ENCODE peak calls at places on chromosome 14, in eight cellular contexts. W, X, L, K, V, T, Y and A are unnamed samples.

GRCh38 chr14:55458800-55459577 is 18.6 kb upstream of the TBPL2 start:
- DNase-seq in T (no peak), K (no peak), L (no peak), W (no peak), Y (no peak), X (peak), V (peak), A (no peak)

GRCh38 chr14:89121961-89122675 is 294.9 kb downstream of the FOXN3 start:
- DNase-seq in T (no peak), W (peak), X (no peak), V (no peak), Y (peak), L (no peak), K (no peak), A (no peak)

GRCh38 chr14:32779845-32780244 is 158.8 kb upstream of the NPAS3 start:
- DNase-seq in L (no peak), Y (no peak), W (no peak), T (no peak), V (peak), K (no peak), X (no peak), A (no peak)

GRCh38 chr14:104341532-104342434 is 203.4 kb downstream of the KIF26A start:
- DNase-seq in K (no peak), X (peak), W (peak), L (peak), Y (peak), V (peak), T (peak), A (no peak)

GRCh38 chr14:81303258-81303935 is 82.6 kb upstream of the GTF2A1 start:
- DNase-seq in T (peak), Y (no peak), K (no peak), W (peak), X (no peak), V (no peak), L (no peak), A (no peak)

GRCh38 chr14:103702095-103702494 is 13.2 kb downstream of the XRCC3 start:
- DNase-seq in T (no peak), L (no peak), Y (no peak), V (no peak), K (no peak), W (no peak), X (no peak), A (no peak)

GRCh38 chr14:100656996-100657395 is 69.7 kb upstream of the DLK1 start:
- DNase-seq in V (no peak), X (no peak), T (no peak), W (no peak), L (no peak), K (no peak), Y (no peak), A (peak)

GRCh38 chr14:105247715-105248367 is 492 bp upstream of the BTBD6 start:
- DNase-seq in Y (no peak), X (no peak), W (no peak), V (no peak), L (no peak), K (no peak), T (peak), A (no peak)

GRCh38 chr14:34999500-34999899 is 16.7 kb downstream of the SRP54 start:
- DNase-seq in X (no peak), Y (no peak), T (no peak), V (no peak), K (no peak), L (no peak), W (no peak), A (no peak)

GRCh38 chr14:38866461-38866860 is 236.6 kb downstream of the SEC23A start:
- DNase-seq in T (no peak), Y (no peak), X (no peak), K (no peak), L (no peak), V (no peak), W (no peak), A (no peak)

GRCh38 chr14:99389171-99389826 is 91.4 kb downstream of the SETD3 start:
- DNase-seq in X (peak), Y (peak), K (no peak), V (peak), T (no peak), L (peak), W (peak), A (no peak)

GRCh38 chr14:44736326-44736725 is 225.4 kb downstream of the KLHL28 start:
- DNase-seq in L (no peak), V (no peak), Y (no peak), X (no peak), K (no peak), T (no peak), W (no peak), A (no peak)

GRCh38 chr14:50335389-50335788 is 23.3 kb downstream of the DMAC2L start:
- DNase-seq in Y (peak), W (peak), V (peak), X (peak), L (no peak), T (peak), K (peak), A (peak)

GRCh38 chr14:64704743-64705405 is 650 bp downstream of the PLEKHG3 start:
- DNase-seq in V (peak), L (peak), K (peak), T (no peak), Y (peak), W (no peak), X (peak), A (no peak)

GRCh38 chr14:69093551-69094421 is 59.1 kb downstream of the DCAF5 start:
- DNase-seq in K (peak), L (peak), T (no peak), Y (no peak), X (peak), V (peak), W (peak), A (no peak)

GRCh38 chr14:60303745-60304144 is 54.7 kb downstream of the PPM1A start:
- DNase-seq in T (no peak), K (no peak), W (no peak), L (no peak), V (no peak), Y (no peak), X (no peak), A (no peak)

GRCh38 chr14:75422169-75422568 is 5.7 kb upstream of the JDP2 start:
- DNase-seq in V (peak), W (no peak), X (peak), T (no peak), K (no peak), L (peak), Y (no peak), A (no peak)

GRCh38 chr14:90700928-90701776 is 115.1 kb downstream of the TTC7B start:
- DNase-seq in X (no peak), K (no peak), L (no peak), V (no peak), Y (no peak), W (no peak), T (no peak), A (no peak)

GRCh38 chr14:71290960-71291466 is 383.8 kb downstream of the PCNX1 start:
- DNase-seq in X (peak), K (no peak), Y (no peak), L (peak), W (no peak), T (peak), V (peak), A (no peak)

GRCh38 chr14:77059276-77059934 is 30.9 kb upstream of the IRF2BPL start:
- DNase-seq in K (peak), X (peak), Y (no peak), V (peak), W (peak), L (peak), T (peak), A (peak)

GRCh38 chr14:79179985-79180384 is 1009.8 kb downstream of the NRXN3 start:
- DNase-seq in Y (no peak), V (no peak), L (no peak), T (no peak), X (no peak), W (no peak), K (no peak), A (no peak)

GRCh38 chr14:46651526-46652144 is at the start of gene RPL10L:
- DNase-seq in W (peak), L (peak), V (no peak), T (no peak), K (no peak), Y (peak), X (no peak), A (no peak)